ENCODE peak calls at places on chromosome 13, in ten cellular contexts. M is HT-29; N is T follicular helper cell; T is activated CD4-positive, alpha-beta T cell treated with anti-CD3 and anti-CD28 coated beads, Interleukin-2, amount 10 ng/mL, durations not matched to agents 7 days and 5 days; A is stimulated activated CD4-positive, alpha-beta T cell treated with anti-CD3 and anti-CD28 coated beads, Interleukin-4, amount 100 ng/mL, for 48 hours; F is GM10248; E is HCEC 1CT; O is stimulated activated CD8-positive, alpha-beta memory T cell treated with anti-CD3 and anti-CD28 coated beads, Interleukin-4, amount 100 ng/mL, for 24 hours; L is tibial nerve; H is germinal center. B is an unnamed sample.

GRCh38 chr13:34627905-34628682 is 314.0 kb upstream of the NBEA start:
- DNase-seq in M (no peak), N (no peak), T (no peak), A (no peak), F (no peak), E (no peak), O (no peak), L (no peak), H (no peak), B (no peak)

GRCh38 chr13:30094015-30094533 is 213.3 kb downstream of the KATNAL1 start:
- DNase-seq in M (no peak), N (no peak), T (no peak), A (no peak), F (no peak), E (no peak), O (no peak), L (no peak), H (no peak), B (no peak)

GRCh38 chr13:36548129-36548528 is 115.8 kb downstream of the CCNA1 start:
- DNase-seq in M (no peak), N (no peak), T (no peak), A (no peak), F (no peak), E (no peak), O (no peak), L (no peak), H (no peak), B (no peak)

GRCh38 chr13:43780666-43781065 is 6.1 kb downstream of the ENOX1 start:
- DNase-seq in M (no peak), N (no peak), T (no peak), A (no peak), F (no peak), E (no peak), O (no peak), L (no peak), H (no peak), B (no peak)

GRCh38 chr13:50125556-50126377 is 110.5 kb downstream of the KCNRG start:
- DNase-seq in M (peak), N (peak), T (peak), A (peak), F (no peak), E (peak), O (peak), L (peak), H (peak), B (peak)

GRCh38 chr13:34863360-34864135 is 78.5 kb upstream of the NBEA start:
- DNase-seq in M (peak), N (no peak), T (no peak), A (no peak), F (no peak), E (peak), O (no peak), L (no peak), H (no peak), B (no peak)

GRCh38 chr13:43537124-43537523 is 249.6 kb downstream of the ENOX1 start:
- DNase-seq in M (no peak), N (no peak), T (no peak), A (no peak), F (no peak), E (no peak), O (no peak), L (no peak), H (no peak), B (no peak)

GRCh38 chr13:41008349-41008980 is 10.7 kb downstream of the ELF1 start:
- DNase-seq in M (peak), N (no peak), T (no peak), A (no peak), F (no peak), E (peak), O (no peak), L (no peak), H (no peak), B (no peak)

GRCh38 chr13:73039201-73040108 is 19.4 kb upstream of the KLF5 start:
- DNase-seq in M (peak), N (no peak), T (no peak), A (no peak), F (no peak), E (no peak), O (no peak), L (no peak), H (no peak), B (no peak)

GRCh38 chr13:32427852-32428580 is at the start of gene N4BP2L1:
- DNase-seq in M (peak), N (peak), T (peak), A (peak), F (peak), E (no peak), O (peak), L (peak), H (peak), B (peak)

GRCh38 chr13:50529154-50529882 is 314.2 kb downstream of the DLEU7 start:
- DNase-seq in M (peak), N (no peak), T (peak), A (no peak), F (no peak), E (peak), O (no peak), L (peak), H (no peak), B (no peak)

GRCh38 chr13:24208314-24208713 is 47.8 kb downstream of the SPATA13 start:
- DNase-seq in M (peak), N (no peak), T (no peak), A (no peak), F (no peak), E (peak), O (no peak), L (peak), H (no peak), B (no peak)

GRCh38 chr13:21071015-21071414 is 9.6 kb upstream of the LATS2 start:
- DNase-seq in M (no peak), N (no peak), T (no peak), A (no peak), F (no peak), E (no peak), O (no peak), L (no peak), H (no peak), B (no peak)

GRCh38 chr13:37403776-37404497 is 194.6 kb downstream of the POSTN start:
- DNase-seq in M (no peak), N (no peak), T (no peak), A (no peak), F (no peak), E (peak), O (no peak), L (no peak), H (no peak), B (no peak)

GRCh38 chr13:101346942-101347728 is 69.2 kb downstream of the NALCN start:
- DNase-seq in M (no peak), N (no peak), T (no peak), A (no peak), F (no peak), E (peak), O (no peak), L (no peak), H (no peak), B (no peak)

GRCh38 chr13:43123856-43124255 is 100.5 kb downstream of the DNAJC15 start:
- DNase-seq in M (no peak), N (no peak), T (no peak), A (no peak), F (no peak), E (no peak), O (no peak), L (no peak), H (no peak), B (no peak)

GRCh38 chr13:32211788-32212187 is 103.4 kb downstream of the ZAR1L start:
- DNase-seq in M (no peak), N (no peak), T (no peak), A (no peak), F (no peak), E (peak), O (no peak), L (no peak), H (no peak), B (no peak)

GRCh38 chr13:20713751-20714150 is 10.3 kb downstream of the IL17D start:
- DNase-seq in M (no peak), N (no peak), T (no peak), A (no peak), F (no peak), E (peak), O (no peak), L (no peak), H (no peak), B (no peak)

GRCh38 chr13:110559429-110559943 is 2.0 kb downstream of the RAB20 start:
- DNase-seq in M (peak), N (no peak), T (no peak), A (no peak), F (no peak), E (peak), O (no peak), L (no peak), H (no peak), B (no peak)

GRCh38 chr13:113904411-113904810 is 40.5 kb upstream of the GAS6 start:
- DNase-seq in M (peak), N (peak), T (no peak), A (no peak), F (no peak), E (peak), O (no peak), L (peak), H (no peak), B (peak)

GRCh38 chr13:50052478-50052877 is 37.2 kb downstream of the KCNRG start:
- DNase-seq in M (no peak), N (no peak), T (no peak), A (no peak), F (no peak), E (no peak), O (no peak), L (no peak), H (no peak), B (no peak)

GRCh38 chr13:74132152-74132767 is 1.9 kb downstream of the KLF12 start:
- DNase-seq in M (no peak), N (peak), T (peak), A (no peak), F (no peak), E (peak), O (no peak), L (no peak), H (peak), B (peak)

GRCh38 chr13:20547479-20547908 is 19.5 kb upstream of the IFT88 start:
- DNase-seq in M (peak), N (no peak), T (no peak), A (no peak), F (no peak), E (no peak), O (no peak), L (no peak), H (no peak), B (no peak)

GRCh38 chr13:46982856-46983582 is 86.2 kb upstream of the HTR2A start:
- DNase-seq in M (peak), N (no peak), T (peak), A (no peak), F (peak), E (no peak), O (no peak), L (no peak), H (no peak), B (no peak)

GRCh38 chr13:83620535-83621220 is 261.6 kb downstream of the SLITRK1 start:
- DNase-seq in M (no peak), N (no peak), T (no peak), A (no peak), F (no peak), E (peak), O (no peak), L (no peak), H (no peak), B (no peak)

GRCh38 chr13:49791214-49791752 is 1.2 kb downstream of the KPNA3 start:
- DNase-seq in M (peak), N (no peak), T (peak), A (no peak), F (peak), E (peak), O (no peak), L (peak), H (peak), B (no peak)

GRCh38 chr13:114286808-114287207 is 5.4 kb downstream of the UPF3A start:
- DNase-seq in M (no peak), N (no peak), T (no peak), A (no peak), F (no peak), E (no peak), O (no peak), L (no peak), H (no peak), B (no peak)